ENCODE peak calls at places on chromosomes 13 and 19, in nine cellular contexts. R is Karpas-422, E is ovary, V is cardiac muscle cell, F is psoas muscle, I is pancreas, D is heart right ventricle, A is SJSA1, W is sigmoid colon. Y is an unnamed sample. For H3K36me3 and H3K27me3, the result is how much of the 10 kb centered on the place peaks cover.

GRCh38 chr13:39149896-39150295 is 111.6 kb downstream of the NHLRC3 start:
- DNase-seq in R (no peak), E (no peak), V (no peak), F (no peak), I (no peak), D (no peak), A (no peak), W (no peak), Y (no peak)

GRCh38 chr13:35378939-35379338 is 97.5 kb downstream of the MAB21L1 start:
- DNase-seq in R (no peak), E (no peak), V (peak), F (no peak), I (no peak), D (no peak), A (no peak), W (no peak), Y (no peak)

GRCh38 chr19:10625003-10625761 is at the start of gene SLC44A2:
- DNase-seq in R (no peak), E (peak), V (peak), F (peak), I (peak), D (peak), A (peak), W (peak), Y (peak)

GRCh38 chr13:46666727-46667456 is 113.9 kb downstream of the LRCH1 start:
- DNase-seq in R (no peak), E (no peak), V (no peak), F (no peak), I (no peak), D (peak), A (no peak), W (no peak), Y (no peak)

GRCh38 chr19:45276284-45276687 is 25.2 kb downstream of the MARK4 start:
- DNase-seq in R (peak), E (peak), V (peak), F (no peak), I (no peak), D (no peak), A (no peak), W (no peak), Y (no peak)

GRCh38 chr13:79710376-79710775 is 229.4 kb downstream of the NDFIP2 start:
- DNase-seq in R (no peak), E (no peak), V (peak), F (no peak), I (no peak), D (no peak), A (no peak), W (no peak), Y (no peak)

GRCh38 chr13:98480915-98481510 is 95.9 kb downstream of the STK24 start:
- DNase-seq in R (no peak), E (no peak), V (peak), F (no peak), I (no peak), D (no peak), A (no peak), W (peak), Y (no peak)

GRCh38 chr19:12139309-12139708 is 841 bp downstream of the ZNF20 start:
- DNase-seq in R (no peak), E (no peak), V (no peak), F (no peak), I (no peak), D (no peak), A (no peak), W (no peak), Y (no peak)

GRCh38 chr13:111505175-111505777 is 184.8 kb downstream of the TEX29 start:
- DNase-seq in R (no peak), E (no peak), V (no peak), F (no peak), I (no peak), D (no peak), A (no peak), W (no peak), Y (no peak)

GRCh38 chr13:79501538-79502232 is 20.7 kb downstream of the NDFIP2 start:
- DNase-seq in R (no peak), E (no peak), V (no peak), F (no peak), I (no peak), D (no peak), A (no peak), W (no peak), Y (no peak)

DNA sequence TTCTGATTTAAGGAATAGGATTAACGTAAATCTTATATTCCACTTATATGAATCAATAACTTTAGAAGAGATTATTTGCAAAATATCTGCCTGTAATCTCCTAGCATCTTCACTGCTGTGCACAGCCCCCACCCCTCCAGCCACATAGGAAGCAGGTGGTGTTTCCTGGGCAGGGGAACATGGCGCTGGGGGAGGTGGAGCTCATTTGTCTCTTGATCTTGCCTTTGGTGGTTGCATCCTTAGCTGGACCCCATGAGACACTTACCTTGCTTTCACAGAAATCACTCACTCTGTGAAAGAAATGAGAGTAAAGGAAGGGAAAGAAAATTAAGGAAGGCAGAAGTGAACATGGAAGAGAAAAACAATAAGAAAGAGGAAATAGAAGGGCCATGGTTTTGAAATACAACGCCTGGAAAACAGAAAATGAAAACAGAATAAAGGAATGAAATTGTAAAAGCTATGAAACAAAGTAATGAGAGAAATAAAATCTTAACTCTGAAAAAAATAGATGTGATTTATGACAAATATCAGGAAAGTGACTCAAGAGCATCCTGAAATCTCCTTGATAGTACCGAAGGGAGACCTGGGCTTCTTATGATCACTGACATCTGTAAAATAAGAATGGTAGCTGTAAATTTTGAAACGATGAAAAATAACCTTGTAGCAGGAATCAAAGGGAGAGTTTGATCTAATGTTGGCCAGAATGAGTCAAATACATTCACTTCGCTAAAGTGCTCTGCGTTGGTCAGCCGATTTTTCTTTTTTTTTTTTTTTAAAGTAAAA is 17.2 kb upstream of the RNASEH2B start:
- DNase-seq in R (no peak), E (no peak), V (no peak), F (no peak), I (no peak), D (no peak), A (no peak), W (no peak), Y (peak)
- H3K27ac ChIP-seq in R (no peak), E (no peak), V (no peak), F (no peak), I (no peak), D (no peak), A (no peak), W (no peak), Y (peak)

GRCh38 chr13:99693812-99694211 is 192.5 kb downstream of the TM9SF2 start:
- DNase-seq in R (no peak), E (no peak), V (no peak), F (no peak), I (no peak), D (no peak), A (no peak), W (no peak), Y (no peak)
- H3K36me3 ChIP-seq in R (under half), E (under half), V (under half), F (under half), I (under half), D (under half), A (under half), W (under half), Y (under half)

DNA sequence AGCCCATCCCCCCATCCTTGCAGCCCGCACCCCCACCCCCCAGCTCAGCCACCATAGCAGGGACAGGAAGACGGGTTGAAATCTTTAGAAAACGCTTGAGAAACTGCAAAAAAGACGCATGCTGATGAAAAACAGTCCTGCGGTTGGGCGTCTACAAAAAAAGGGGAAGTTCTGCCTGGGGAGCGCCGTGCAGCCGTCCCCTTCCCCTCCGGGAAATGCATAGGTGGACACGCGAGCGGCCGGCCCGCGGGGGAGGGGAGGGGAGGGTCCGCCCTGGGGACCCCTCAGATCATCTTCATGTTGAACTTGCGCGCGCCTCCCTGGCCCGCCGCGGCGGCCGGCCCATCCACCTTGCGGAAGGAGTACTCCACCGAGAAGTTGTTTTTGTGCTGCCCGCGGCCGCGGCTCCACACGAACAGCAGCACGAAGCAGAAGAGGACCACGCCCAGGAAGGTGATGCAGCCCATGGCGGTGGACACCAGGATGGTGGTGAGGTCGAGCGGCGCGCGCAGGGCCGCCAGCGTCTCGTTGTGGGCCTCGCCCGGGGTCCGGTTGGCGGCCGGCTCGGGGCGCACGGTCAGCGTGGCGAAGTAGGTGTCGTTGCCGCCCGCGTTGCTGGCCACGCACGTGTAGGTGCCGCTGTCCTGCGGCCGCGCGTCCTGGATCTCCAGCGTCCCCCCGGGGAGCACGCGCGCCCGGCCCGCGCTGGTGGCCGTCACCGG is 7.9 kb upstream of the PEAK3 start:
- DNase-seq in R (peak), E (no peak), V (no peak), F (peak), I (no peak), D (no peak), A (no peak), W (no peak), Y (peak)
- H3K27me3 ChIP-seq in R (under half), E (under half), V (half or more), F (under half), I (under half), D (half or more), A (under half), W (half or more), Y (under half)

DNA sequence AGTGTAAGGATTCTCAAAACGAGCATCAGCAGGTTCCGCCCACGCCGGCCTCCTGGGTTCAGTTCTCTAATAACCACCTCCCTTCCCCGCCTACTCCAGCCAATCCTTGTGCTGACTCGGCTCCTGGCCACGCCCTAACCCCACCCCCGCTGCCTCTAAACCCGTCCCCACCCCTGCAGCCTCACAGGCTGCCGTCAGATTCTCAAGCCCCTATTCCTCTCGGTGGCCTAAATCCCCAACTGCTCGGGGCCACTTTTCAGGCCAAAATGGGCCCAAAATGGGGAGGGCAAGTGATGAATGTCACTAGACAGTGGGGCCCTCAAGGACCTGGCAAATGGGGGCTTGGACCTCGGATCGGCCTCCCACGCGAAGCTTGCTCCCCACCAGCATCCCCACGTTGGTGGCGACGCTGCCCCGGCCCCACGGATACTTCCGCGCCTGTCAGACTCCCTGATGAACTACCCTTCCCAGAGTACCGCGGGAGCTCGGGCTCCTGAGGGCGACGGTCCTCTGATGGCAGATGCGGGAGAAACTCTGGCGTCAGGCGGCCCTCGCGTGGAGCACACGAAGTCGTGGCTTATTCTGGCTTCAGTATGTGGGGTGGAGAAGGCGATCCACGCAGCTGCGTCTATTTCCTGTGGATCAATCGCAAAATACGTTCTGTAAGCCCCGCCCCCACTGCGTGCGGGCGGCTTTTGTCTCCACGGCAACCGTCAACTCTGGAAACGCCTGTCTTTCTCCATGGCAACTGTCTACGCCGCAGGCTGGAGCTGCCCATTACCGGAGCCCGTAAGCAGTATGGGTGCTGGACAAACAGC is 24.8 kb downstream of the ZNF473 start:
- DNase-seq in R (peak), E (peak), V (peak), F (peak), I (peak), D (peak), A (peak), W (peak), Y (peak)
- H3K27ac ChIP-seq in R (no peak), E (no peak), V (no peak), F (no peak), I (no peak), D (peak), A (no peak), W (peak), Y (no peak)

DNA sequence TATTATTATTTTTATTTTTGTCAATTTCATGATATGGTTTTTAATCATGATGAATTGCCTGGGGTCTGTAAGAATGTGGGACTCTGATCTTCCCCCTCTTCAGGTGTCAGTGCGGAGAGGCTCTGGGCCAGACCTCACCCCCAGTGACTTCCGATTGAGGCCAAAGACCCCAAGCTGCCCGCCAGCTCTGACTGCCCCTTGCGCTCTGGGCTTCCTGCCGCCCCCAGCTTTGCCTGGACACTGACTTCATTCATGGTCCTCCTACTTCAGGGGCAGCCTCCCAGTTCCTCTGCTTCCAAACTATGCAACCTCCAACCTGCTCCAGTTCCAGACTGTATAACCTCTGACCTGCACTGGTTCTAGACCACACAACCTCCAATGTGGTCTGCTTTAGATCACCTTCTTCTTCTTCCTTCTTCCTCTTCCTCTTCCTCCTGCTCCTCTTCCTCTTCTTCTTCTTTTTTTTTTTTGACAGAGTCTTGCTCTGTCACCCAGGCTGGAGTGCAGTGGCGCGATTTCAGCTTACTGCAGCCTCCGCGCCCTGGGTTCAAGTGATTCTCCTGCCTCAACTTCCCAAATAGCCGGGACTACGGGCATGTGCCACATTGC is 6.7 kb upstream of the PPP5C start:
- DNase-seq in R (no peak), E (no peak), V (no peak), F (no peak), I (no peak), D (no peak), A (no peak), W (no peak), Y (no peak)
- H3K36me3 ChIP-seq in R (under half), E (under half), V (under half), F (under half), I (under half), D (under half), A (under half), W (under half), Y (under half)

GRCh38 chr19:15031675-15032074 is 17.6 kb upstream of the CASP14 start:
- DNase-seq in R (no peak), E (no peak), V (no peak), F (no peak), I (no peak), D (no peak), A (no peak), W (no peak), Y (no peak)

GRCh38 chr19:15038304-15038703 is 11.0 kb upstream of the CASP14 start:
- DNase-seq in R (no peak), E (no peak), V (no peak), F (no peak), I (no peak), D (no peak), A (no peak), W (no peak), Y (no peak)

DNA sequence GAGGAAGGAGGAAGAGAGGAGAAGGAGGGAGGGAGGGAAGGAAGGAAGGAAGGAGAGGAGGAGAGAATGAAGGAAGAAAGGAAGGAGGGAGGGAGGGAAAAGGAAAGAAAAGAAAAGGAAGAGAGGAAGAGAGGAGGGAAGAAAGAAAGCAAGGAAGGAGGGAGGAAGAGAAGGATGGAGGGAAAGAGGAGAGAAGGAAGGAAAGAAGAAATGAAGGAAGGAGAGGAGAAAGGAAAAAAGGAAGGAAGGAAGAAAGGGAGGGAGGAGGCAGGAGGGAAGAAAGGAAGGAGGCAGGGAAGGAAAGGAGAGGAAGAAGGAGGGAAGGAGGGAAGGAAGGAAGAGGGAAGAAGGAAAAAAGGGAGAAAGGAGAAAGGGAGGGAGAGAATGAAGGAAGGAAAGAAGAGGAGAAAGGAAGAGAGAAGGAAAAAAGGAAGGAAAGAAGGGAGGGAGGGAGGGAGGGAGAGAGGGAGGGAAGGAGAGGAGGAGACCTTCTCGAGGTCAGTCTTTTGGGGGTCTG is 13.4 kb upstream of the CASP14 start:
- DNase-seq in R (no peak), E (no peak), V (no peak), F (no peak), I (no peak), D (no peak), A (no peak), W (no peak), Y (no peak)
- H3K27me3 ChIP-seq in R (under half), E (under half), V (under half), F (under half), I (under half), D (under half), A (under half), W (under half), Y (under half)

GRCh38 chr19:14476307-14476662 is 1.1 kb upstream of the PTGER1 start:
- DNase-seq in R (no peak), E (no peak), V (no peak), F (no peak), I (no peak), D (no peak), A (no peak), W (no peak), Y (no peak)

GRCh38 chr19:14479309-14479984 is 4.3 kb upstream of the PTGER1 start:
- DNase-seq in R (no peak), E (no peak), V (no peak), F (no peak), I (no peak), D (no peak), A (no peak), W (no peak), Y (no peak)

GRCh38 chr19:14477417-14478112 is 2.4 kb upstream of the PTGER1 start:
- DNase-seq in R (no peak), E (no peak), V (peak), F (no peak), I (no peak), D (no peak), A (no peak), W (no peak), Y (no peak)

GRCh38 chr19:14476663-14477401 is 1.7 kb upstream of the PTGER1 start:
- DNase-seq in R (peak), E (no peak), V (peak), F (peak), I (no peak), D (no peak), A (no peak), W (peak), Y (no peak)

GRCh38 chr19:14478113-14478545 is 3.0 kb upstream of the PTGER1 start:
- DNase-seq in R (no peak), E (no peak), V (no peak), F (no peak), I (no peak), D (no peak), A (no peak), W (no peak), Y (no peak)
- H3K27ac ChIP-seq in R (no peak), E (no peak), V (no peak), F (no peak), I (no peak), D (no peak), A (no peak), W (peak), Y (peak)

GRCh38 chr19:1278074-1278473 is 2.7 kb downstream of the FAM174C start:
- DNase-seq in R (no peak), E (no peak), V (no peak), F (no peak), I (no peak), D (no peak), A (no peak), W (no peak), Y (no peak)
- H3K36me3 ChIP-seq in R (under half), E (under half), V (under half), F (under half), I (under half), D (under half), A (half or more), W (under half), Y (under half)

Y was measured in spleen.